ENCODE peak calls at places on chromosomes 11 and 22, in nine cellular contexts. F, I, Y, G, K, O, E, L and W are unnamed samples.

GRCh38 chr11:17972987-17973386 is 39.9 kb downstream of the SERGEF start:
- DNase-seq in F (peak), I (no peak), Y (no peak), G (peak), K (peak), O (peak), E (no peak), L (peak), W (peak)

GRCh38 chr11:95920460-95921105 is 3.3 kb downstream of the MTMR2 start:
- DNase-seq in F (no peak), I (no peak), Y (no peak), G (no peak), K (no peak), O (no peak), E (no peak), L (peak), W (no peak)

GRCh38 chr22:43256569-43257360 is 69.8 kb upstream of the TTLL12 start:
- DNase-seq in F (no peak), I (no peak), Y (no peak), G (no peak), K (no peak), O (no peak), E (no peak), L (no peak), W (no peak)

GRCh38 chr22:32958021-32958420 is 100.2 kb downstream of the SYN3 start:
- DNase-seq in F (no peak), I (no peak), Y (no peak), G (no peak), K (no peak), O (no peak), E (no peak), L (no peak), W (no peak)

GRCh38 chr22:48357196-48357595 is 1470.5 kb downstream of the BRD1 start:
- DNase-seq in F (no peak), I (no peak), Y (no peak), G (no peak), K (no peak), O (no peak), E (no peak), L (no peak), W (no peak)

GRCh38 chr11:65858354-65859133 is 564 bp upstream of the CFL1 start:
- DNase-seq in F (no peak), I (no peak), Y (no peak), G (no peak), K (no peak), O (no peak), E (no peak), L (no peak), W (no peak)

GRCh38 chr11:46134540-46134939 is 13.3 kb upstream of the PHF21A start:
- DNase-seq in F (no peak), I (no peak), Y (no peak), G (no peak), K (no peak), O (no peak), E (no peak), L (peak), W (no peak)

GRCh38 chr11:76783294-76783900 is at the start of gene TSKU:
- DNase-seq in F (no peak), I (no peak), Y (no peak), G (no peak), K (no peak), O (no peak), E (no peak), L (peak), W (no peak)

GRCh38 chr11:10397226-10397987 is 57.7 kb upstream of the AMPD3 start:
- DNase-seq in F (no peak), I (no peak), Y (no peak), G (no peak), K (no peak), O (no peak), E (no peak), L (peak), W (no peak)

GRCh38 chr11:111221208-111221607 is 24.3 kb upstream of the POU2AF2 start:
- DNase-seq in F (no peak), I (no peak), Y (no peak), G (no peak), K (no peak), O (no peak), E (no peak), L (no peak), W (no peak)

GRCh38 chr22:24590596-24591173 is 2.2 kb downstream of the LRRC75B start:
- DNase-seq in F (no peak), I (no peak), Y (no peak), G (no peak), K (no peak), O (no peak), E (no peak), L (no peak), W (no peak)